ENCODE peak calls at places on chromosomes 13 and 19, in nine cellular contexts. D is adipocyte; W is foreskin fibroblast; N is activated CD4-positive, alpha-beta T cell treated with anti-CD3 and anti-CD28 coated beads, Interleukin-2, amount 50 U/mL, for 4 hours; C is iris pigment epithelial cell; Q is stimulated activated CD8-positive, alpha-beta memory T cell treated with anti-CD3 and anti-CD28 coated beads, Interleukin-12 subunit alpha, Interleukin-12 subunit beta, amount 100 ng/mL, for 1 hour; F is stomach; K is NCI-H774; H is hypothalamus. M is an unnamed sample.

GRCh38 chr13:113186061-113186900 is 22.2 kb downstream of the PCID2 start:
- DNase-seq in D (no peak), W (peak; percentile 32), N (no peak), C (peak; percentile 22), Q (no peak), F (no peak), K (no peak), H (no peak), M (no peak)

GRCh38 chr13:108376308-108376707 is 106.8 kb downstream of the TNFSF13B start:
- DNase-seq in D (no peak), W (no peak), N (no peak), C (no peak), Q (no peak), F (no peak), K (no peak), H (no peak), M (no peak)

GRCh38 chr19:30175987-30176386 is 196.2 kb upstream of the ZNF536 start:
- DNase-seq in D (no peak), W (no peak), N (no peak), C (no peak), Q (no peak), F (no peak), K (no peak), H (no peak), M (no peak)

GRCh38 chr13:46296920-46297319 is 85.2 kb downstream of the LRRC63 start:
- DNase-seq in D (peak; percentile 83), W (peak; percentile 80), N (no peak), C (peak; percentile 66), Q (no peak), F (no peak), K (no peak), H (no peak), M (no peak)

GRCh38 chr19:39736088-39736487 is 1.7 kb downstream of the CLC start:
- DNase-seq in D (no peak), W (no peak), N (no peak), C (no peak), Q (no peak), F (no peak), K (no peak), H (no peak), M (no peak)

GRCh38 chr13:97125051-97125809 is 96.9 kb upstream of the MBNL2 start:
- DNase-seq in D (peak; percentile 94), W (peak; percentile 84), N (no peak), C (peak; percentile 98), Q (no peak), F (no peak), K (no peak), H (no peak), M (peak; percentile 14)

GRCh38 chr19:43464089-43464775 is 1.2 kb downstream of the LYPD3 start:
- DNase-seq in D (peak; percentile 83), W (no peak), N (no peak), C (no peak), Q (peak; percentile 67), F (peak; percentile 74), K (no peak), H (peak; percentile 45), M (no peak)

GRCh38 chr13:49958321-49958720 is 22.2 kb upstream of the SPRYD7 start:
- DNase-seq in D (peak; percentile 31), W (peak; percentile 3), N (no peak), C (peak; percentile 28), Q (no peak), F (no peak), K (no peak), H (no peak), M (no peak)

GRCh38 chr13:70613295-70613694 is 505.0 kb upstream of the KLHL1 start:
- DNase-seq in D (peak; percentile 30), W (no peak), N (no peak), C (peak; percentile 12), Q (no peak), F (no peak), K (no peak), H (no peak), M (no peak)

GRCh38 chr19:46371371-46371901 is 24.5 kb downstream of the PPP5C start:
- DNase-seq in D (peak; percentile 35), W (no peak), N (no peak), C (no peak), Q (no peak), F (no peak), K (no peak), H (no peak), M (no peak)

GRCh38 chr19:15107056-15108010 is at the start of gene SYDE1:
- DNase-seq in D (peak; percentile 86), W (peak; percentile 66), N (no peak), C (peak; percentile 43), Q (no peak), F (no peak), K (no peak), H (no peak), M (no peak)

GRCh38 chr13:110630566-110631119 is 15.3 kb downstream of the NAXD start:
- DNase-seq in D (no peak), W (no peak), N (no peak), C (no peak), Q (no peak), F (no peak), K (no peak), H (no peak), M (no peak)

GRCh38 chr19:14390548-14390947 is 9.3 kb downstream of the ADGRE5 start:
- DNase-seq in D (no peak), W (no peak), N (no peak), C (no peak), Q (no peak), F (no peak), K (no peak), H (no peak), M (no peak)

GRCh38 chr13:39329182-39329639 is 273.8 kb downstream of the LHFPL6 start:
- DNase-seq in D (no peak), W (no peak), N (no peak), C (no peak), Q (no peak), F (no peak), K (no peak), H (no peak), M (peak; percentile 29)

GRCh38 chr13:106083620-106084350 is 451.7 kb downstream of the EFNB2 start:
- DNase-seq in D (peak; percentile 69), W (peak; percentile 40), N (no peak), C (peak; percentile 67), Q (no peak), F (peak; percentile 41), K (no peak), H (no peak), M (peak; percentile 55)

GRCh38 chr13:52734075-52734623 is 5.5 kb downstream of the CNMD start:
- DNase-seq in D (no peak), W (no peak), N (no peak), C (no peak), Q (no peak), F (no peak), K (no peak), H (no peak), M (no peak)

GRCh38 chr13:62320129-62320724 is 904.6 kb upstream of the PCDH20 start:
- DNase-seq in D (peak; percentile 82), W (peak; percentile 20), N (no peak), C (peak; percentile 60), Q (no peak), F (no peak), K (no peak), H (no peak), M (no peak)